ENCODE peak calls at places on chromosomes 3 and 15, in ten cellular contexts. D is A549, Y is glutamatergic neuron, R is AG10803, K is IMR-90, X is WERI-Rb-1, W is mesothelial cell of epicardium, C is Caco-2, H is H9, Z is RWPE1. O is an unnamed sample.

GRCh38 chr3:39196671-39197446 is 4.5 kb upstream of the XIRP1 start:
- DNase-seq in W (no peak), R (no peak), D (no peak), K (peak), Y (no peak), C (no peak), X (no peak), Z (no peak), H (no peak), O (no peak)

GRCh38 chr15:89489376-89489775 is 7.0 kb downstream of the RHCG start:
- DNase-seq in Z (no peak), Y (no peak), X (no peak), W (peak), D (no peak), C (no peak), K (no peak), H (no peak), R (no peak), O (no peak)

GRCh38 chr3:156017636-156018035 is 102.7 kb upstream of the KCNAB1 start:
- DNase-seq in K (no peak), H (no peak), X (no peak), D (no peak), C (no peak), W (no peak), Z (no peak), R (no peak), Y (peak), O (no peak)

GRCh38 chr3:113271594-113272368 is 60.4 kb downstream of the BOC start:
- DNase-seq in W (no peak), K (no peak), X (no peak), D (no peak), H (no peak), Z (no peak), C (no peak), Y (no peak), R (no peak), O (no peak)

GRCh38 chr3:143203848-143204247 is 84.3 kb downstream of the CHST2 start:
- DNase-seq in R (peak), Z (peak), K (peak), Y (no peak), C (no peak), D (no peak), H (no peak), W (no peak), X (no peak), O (no peak)

GRCh38 chr15:101063891-101064794 is 145.0 kb downstream of the LRRK1 start:
- DNase-seq in Y (no peak), K (no peak), H (peak), D (no peak), W (no peak), C (no peak), Z (no peak), X (no peak), R (no peak), O (no peak)

GRCh38 chr3:65666426-65667091 is 372.2 kb downstream of the MAGI1 start:
- DNase-seq in C (no peak), R (no peak), Z (no peak), W (no peak), K (peak), D (no peak), Y (no peak), X (no peak), H (no peak), O (no peak)

GRCh38 chr15:79365765-79366164 is 54.9 kb downstream of the TMED3 start:
- DNase-seq in K (no peak), X (no peak), Z (no peak), C (no peak), Y (no peak), D (no peak), W (no peak), R (no peak), H (no peak), O (no peak)

GRCh38 chr15:25242957-25243799 is 195.6 kb downstream of the UBE3A start:
- DNase-seq in K (no peak), D (no peak), Z (no peak), Y (peak), C (no peak), R (no peak), H (peak), W (no peak), X (no peak), O (no peak)

GRCh38 chr15:31208804-31209203 is 107.3 kb upstream of the TRPM1 start:
- DNase-seq in R (no peak), W (no peak), D (no peak), Y (no peak), K (no peak), H (no peak), X (no peak), C (no peak), Z (no peak), O (no peak)

GRCh38 chr3:147449669-147450068 is 40.5 kb downstream of the ZIC1 start:
- DNase-seq in K (no peak), W (no peak), R (no peak), Y (no peak), H (no peak), C (no peak), D (no peak), X (no peak), Z (no peak), O (no peak)

DNA sequence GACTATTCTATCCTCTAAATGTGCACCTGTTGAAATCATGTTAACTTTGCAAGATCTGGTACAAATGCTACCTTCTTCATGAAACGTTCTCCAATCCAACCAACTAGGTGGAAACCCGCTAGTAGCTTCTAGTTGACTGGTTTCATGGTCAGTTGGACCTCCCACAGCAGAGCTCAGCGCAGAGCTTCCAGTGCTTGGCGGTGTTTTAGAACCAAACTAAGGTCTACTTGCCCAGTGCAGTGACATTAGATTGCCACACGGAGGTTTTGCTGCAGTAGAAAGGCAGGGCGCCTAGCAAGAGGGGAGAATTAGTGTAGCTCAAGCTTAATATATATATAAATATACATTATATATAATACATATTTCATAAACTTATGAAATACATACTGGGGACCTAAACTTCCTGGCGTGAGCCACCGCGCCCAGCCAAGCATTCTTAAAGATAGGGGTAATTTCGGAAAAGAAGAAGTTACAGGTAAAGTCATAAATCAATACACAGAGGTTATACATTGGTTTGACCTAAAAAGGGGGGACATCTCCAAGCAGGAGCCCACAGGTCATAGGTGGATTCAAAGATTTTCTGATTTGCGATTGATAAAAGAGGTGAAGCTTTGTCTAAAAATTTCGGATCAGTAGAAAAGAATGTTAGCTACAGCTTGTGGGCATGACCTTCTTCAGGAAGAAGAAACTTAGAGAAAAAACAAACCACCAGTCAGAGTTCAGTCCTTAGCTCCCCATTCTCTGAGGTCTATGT is 2.0 kb upstream of the OXSR1 start:
- DNase-seq in X (no peak), D (peak), Y (no peak), K (no peak), R (no peak), C (peak), Z (no peak), W (no peak), H (peak), O (no peak)
- TF ChIP-seq CTCF in X (no peak), D (no peak), Y (no peak), K (no peak), R (no peak), C (no peak), Z (no peak), W (no peak), H (peak), O (no peak)

GRCh38 chr3:58135712-58136543 is 74.8 kb downstream of the DNASE1L3 start:
- DNase-seq in Z (no peak), W (no peak), D (no peak), C (no peak), X (no peak), H (no peak), K (no peak), R (no peak), Y (no peak), O (peak)
- TF ChIP-seq CTCF in Z (peak), W (peak), D (peak), C (no peak), X (no peak), H (peak), K (peak), R (peak), Y (peak), O (peak)

DNA sequence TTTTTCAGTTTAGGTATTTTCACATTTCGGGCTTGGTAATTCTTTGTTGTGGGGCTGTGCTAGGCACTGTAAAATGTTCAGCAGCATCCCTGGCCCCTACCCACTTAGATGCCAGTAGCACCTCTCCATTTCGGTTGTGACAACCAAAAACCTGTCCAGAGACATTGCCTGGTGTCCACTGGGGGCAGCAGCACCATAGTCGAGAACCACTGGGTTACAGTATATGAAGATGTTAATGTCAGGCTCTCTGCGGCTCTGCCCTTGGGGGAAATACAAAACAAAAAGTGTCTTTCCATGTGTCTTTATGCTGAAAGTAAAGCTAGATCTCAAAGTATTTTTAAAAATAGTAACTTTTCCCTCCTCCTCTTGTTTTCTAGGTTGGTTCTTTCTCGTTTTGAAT is 177.2 kb downstream of the ITPR1 start:
- DNase-seq in R (no peak), H (peak), K (no peak), Z (peak), X (peak), Y (peak), W (no peak), D (peak), C (peak), O (no peak)
- TF ChIP-seq CTCF in R (peak), H (peak), K (peak), Z (peak), X (peak), Y (no peak), W (no peak), D (peak), C (peak), O (peak)

GRCh38 chr15:64151727-64152506 is at the start of gene SNX22:
- DNase-seq in W (no peak), R (no peak), Z (peak), H (no peak), K (no peak), D (no peak), Y (no peak), C (no peak), X (no peak), O (no peak)

GRCh38 chr15:64150236-64150578 is 1.3 kb upstream of the SNX22 start:
- DNase-seq in Y (no peak), R (no peak), X (no peak), H (no peak), C (no peak), W (no peak), K (no peak), Z (no peak), D (no peak), O (no peak)

GRCh38 chr15:64148168-64148567 is 3.4 kb upstream of the SNX22 start:
- DNase-seq in R (no peak), C (no peak), K (no peak), X (no peak), Z (no peak), Y (no peak), W (no peak), H (no peak), D (no peak), O (no peak)

GRCh38 chr15:64148581-64148980 is 3.0 kb upstream of the SNX22 start:
- DNase-seq in C (no peak), Z (no peak), K (no peak), Y (no peak), H (no peak), W (no peak), X (no peak), R (no peak), D (no peak), O (no peak)

GRCh38 chr15:64149424-64150235 is 1.9 kb upstream of the SNX22 start:
- DNase-seq in H (peak), D (peak), Y (no peak), X (peak), C (no peak), W (no peak), R (no peak), Z (no peak), K (no peak), O (no peak)
- TF ChIP-seq CTCF in H (peak), D (peak), Y (no peak), X (peak), C (no peak), W (no peak), R (peak), Z (no peak), K (peak), O (peak)

DNA sequence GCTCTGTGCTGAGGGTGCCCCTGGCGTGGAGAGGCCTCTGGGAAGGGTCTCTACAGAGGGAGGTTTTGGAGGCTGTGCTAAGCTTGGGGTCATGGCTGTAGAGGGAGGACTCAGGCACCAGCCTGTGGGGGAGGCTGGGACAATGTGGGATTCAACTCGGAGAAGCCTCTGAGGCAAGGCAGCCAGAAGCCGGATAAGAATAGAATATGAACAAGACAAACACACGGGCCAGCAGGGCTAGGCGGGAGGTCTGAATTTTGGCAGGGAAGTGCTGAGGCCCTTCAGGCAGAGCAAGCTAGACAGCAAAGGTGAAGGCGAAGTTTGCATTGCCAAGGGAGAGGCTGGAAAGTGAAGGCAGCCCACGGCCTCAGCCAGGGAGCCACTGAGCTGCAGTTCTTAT is 612.1 kb upstream of the NR2F2 start:
- DNase-seq in W (no peak), K (no peak), D (no peak), Z (no peak), C (no peak), R (no peak), H (no peak), Y (no peak), X (no peak), O (no peak)
- TF ChIP-seq CTCF in W (no peak), K (no peak), D (no peak), Z (no peak), C (no peak), R (no peak), H (no peak), Y (no peak), X (no peak), O (no peak)

DNA sequence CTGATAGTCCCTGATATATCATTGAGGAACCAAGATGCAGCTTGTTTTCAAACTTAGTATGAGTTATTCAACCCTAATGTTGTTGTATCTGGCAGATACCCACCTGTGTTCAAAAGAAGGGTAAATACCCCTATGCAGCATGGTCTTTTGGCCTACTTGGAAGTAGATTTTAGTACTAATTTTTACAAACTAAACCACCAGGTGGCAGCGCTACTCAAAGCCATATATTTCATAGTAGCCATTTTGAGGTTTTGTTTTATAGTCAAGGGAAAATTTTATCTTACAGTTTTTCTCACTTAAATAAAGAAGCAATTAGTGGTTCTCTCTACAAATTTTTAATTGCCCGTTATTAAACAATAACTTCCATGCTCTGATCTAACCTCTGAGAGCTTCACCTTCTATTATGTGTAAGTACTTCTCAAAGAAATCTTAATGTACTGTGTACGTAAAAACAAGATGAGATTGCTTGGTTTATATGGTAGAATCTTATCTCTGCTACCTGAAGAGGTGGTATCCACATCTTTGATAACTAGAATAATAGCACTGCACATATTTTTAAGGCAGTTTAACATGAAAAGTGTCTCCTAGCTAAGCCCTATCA is 31.5 kb upstream of the MLF1 start:
- DNase-seq in Z (peak), R (peak), Y (no peak), X (peak), D (peak), K (peak), W (no peak), H (no peak), C (peak), O (peak)
- TF ChIP-seq CTCF in Z (peak), R (peak), Y (peak), X (no peak), D (peak), K (peak), W (peak), H (peak), C (peak), O (peak)